ENCODE peak calls at places on chromosomes 7 and 10, in ten cellular contexts. X is effector memory CD4-positive, alpha-beta T cell; O is heart right ventricle; R is CD8-positive, alpha-beta memory T cell; N is RWPE1; H is neural progenitor cell; J is AG04450; K is thoracic aorta; I is caudate nucleus; F is CD4-positive, alpha-beta T cell. V is an unnamed sample.

GRCh38 chr7:116316838-116317612 is 106.7 kb downstream of the TES start:
- DNase-seq in X (no peak), O (peak; percentile 22), R (no peak), N (peak; percentile 90), H (peak; percentile 54), J (peak; percentile 90), K (peak; percentile 46), I (no peak), F (no peak), V (no peak)

GRCh38 chr10:50464004-50464409 is 159.7 kb downstream of the SGMS1 start:
- DNase-seq in X (no peak), O (no peak), R (no peak), N (no peak), H (no peak), J (no peak), K (no peak), I (no peak), F (no peak), V (no peak)

GRCh38 chr7:81665236-81665635 is 104.6 kb downstream of the HGF start:
- DNase-seq in X (no peak), O (no peak), R (no peak), N (no peak), H (no peak), J (no peak), K (no peak), I (no peak), F (no peak), V (no peak)

GRCh38 chr10:75229961-75230360 is 5.8 kb downstream of the COMTD1 start:
- DNase-seq in X (no peak), O (no peak), R (no peak), N (no peak), H (no peak), J (no peak), K (no peak), I (no peak), F (no peak), V (no peak)

GRCh38 chr10:384538-385305 is 249.5 kb downstream of the ZMYND11 start:
- DNase-seq in X (no peak), O (no peak), R (no peak), N (no peak), H (no peak), J (no peak), K (no peak), I (no peak), F (no peak), V (no peak)

GRCh38 chr7:43753843-43754242 is 4.6 kb upstream of the BLVRA start:
- DNase-seq in X (no peak), O (no peak), R (no peak), N (no peak), H (no peak), J (no peak), K (no peak), I (no peak), F (no peak), V (no peak)

GRCh38 chr10:86964061-86964846 is 4.0 kb upstream of the ADIRF start:
- DNase-seq in X (no peak), O (no peak), R (no peak), N (no peak), H (no peak), J (no peak), K (no peak), I (no peak), F (no peak), V (no peak)

GRCh38 chr7:47778153-47778661 is 170.1 kb downstream of the PKD1L1 start:
- DNase-seq in X (no peak), O (no peak), R (no peak), N (no peak), H (no peak), J (no peak), K (no peak), I (no peak), F (no peak), V (no peak)

GRCh38 chr7:148156248-148156647 is 434.3 kb upstream of the C7orf33 start:
- DNase-seq in X (no peak), O (no peak), R (no peak), N (no peak), H (no peak), J (no peak), K (no peak), I (no peak), F (no peak), V (no peak)

GRCh38 chr10:11093733-11094132 is 76.1 kb downstream of the CELF2 start:
- DNase-seq in X (no peak), O (no peak), R (no peak), N (no peak), H (no peak), J (no peak), K (no peak), I (no peak), F (no peak), V (no peak)
- H3K27ac ChIP-seq in X (no peak overlapping the region), O (no peak overlapping the region), R (no peak overlapping the region), N (no peak overlapping the region), H (no peak overlapping the region), J (no peak overlapping the region), K (no peak overlapping the region), I (no peak overlapping the region), F (no peak overlapping the region), V (no peak overlapping the region)

GRCh38 chr7:90988996-90989765 is 275.1 kb upstream of the FZD1 start:
- DNase-seq in X (no peak), O (no peak), R (no peak), N (no peak), H (no peak), J (no peak), K (no peak), I (no peak), F (no peak), V (no peak)

GRCh38 chr7:90994121-90994520 is 270.1 kb upstream of the FZD1 start:
- DNase-seq in X (no peak), O (no peak), R (no peak), N (no peak), H (no peak), J (no peak), K (no peak), I (no peak), F (no peak), V (no peak)

GRCh38 chr7:90984692-90985091 is 279.5 kb upstream of the FZD1 start:
- DNase-seq in X (no peak), O (no peak), R (no peak), N (no peak), H (no peak), J (no peak), K (no peak), I (no peak), F (no peak), V (no peak)

GRCh38 chr7:90988523-90988922 is 275.7 kb upstream of the FZD1 start:
- DNase-seq in X (no peak), O (no peak), R (no peak), N (no peak), H (no peak), J (no peak), K (no peak), I (no peak), F (no peak), V (no peak)
- H3K27ac ChIP-seq in X (no peak overlapping the region), O (no peak overlapping the region), R (no peak overlapping the region), N (no peak overlapping the region), H (no peak overlapping the region), J (no peak overlapping the region), K (no peak overlapping the region), I (no peak overlapping the region), F (no peak overlapping the region), V (no peak overlapping the region)

GRCh38 chr7:137953043-137953691 is 48.7 kb downstream of the CREB3L2 start:
- DNase-seq in X (no peak), O (no peak), R (no peak), N (no peak), H (peak; percentile 58), J (peak; percentile 93), K (no peak), I (no peak), F (no peak), V (no peak)
- H3K27ac ChIP-seq in X (no peak overlapping the region), O (peak overlapping the region; percentile 32), R (no peak overlapping the region), N (no peak overlapping the region), H (peak overlapping the region; percentile 11), J (peak overlapping the region; percentile 92), K (peak overlapping the region; percentile 82), I (peak overlapping the region; percentile 29), F (no peak overlapping the region), V (no peak overlapping the region)

GRCh38 chr7:128030263-128030998 is 806 bp downstream of the LRRC4 start:
- DNase-seq in X (no peak), O (no peak), R (no peak), N (no peak), H (peak; percentile 76), J (no peak), K (no peak), I (no peak), F (no peak), V (no peak)

GRCh38 chr7:128025380-128025779 is 5.9 kb downstream of the LRRC4 start:
- DNase-seq in X (no peak), O (no peak), R (no peak), N (peak; percentile 8), H (no peak), J (no peak), K (no peak), I (no peak), F (no peak), V (no peak)

GRCh38 chr7:128029405-128029995 is 1.7 kb downstream of the LRRC4 start:
- DNase-seq in X (no peak), O (no peak), R (no peak), N (no peak), H (no peak), J (no peak), K (no peak), I (no peak), F (no peak), V (no peak)

GRCh38 chr7:128026551-128026950 is 4.7 kb downstream of the LRRC4 start:
- DNase-seq in X (no peak), O (no peak), R (no peak), N (no peak), H (no peak), J (no peak), K (no peak), I (no peak), F (no peak), V (no peak)

GRCh38 chr7:128027485-128027980 is 3.7 kb downstream of the LRRC4 start:
- DNase-seq in X (no peak), O (no peak), R (no peak), N (no peak), H (peak; percentile 82), J (no peak), K (no peak), I (no peak), F (no peak), V (no peak)
- H3K27ac ChIP-seq in X (no peak overlapping the region), O (no peak overlapping the region), R (no peak overlapping the region), N (no peak overlapping the region), H (peak overlapping the region; percentile 58), J (no peak overlapping the region), K (no peak overlapping the region), I (peak overlapping the region; percentile 70), F (no peak overlapping the region), V (no peak overlapping the region)

DNA sequence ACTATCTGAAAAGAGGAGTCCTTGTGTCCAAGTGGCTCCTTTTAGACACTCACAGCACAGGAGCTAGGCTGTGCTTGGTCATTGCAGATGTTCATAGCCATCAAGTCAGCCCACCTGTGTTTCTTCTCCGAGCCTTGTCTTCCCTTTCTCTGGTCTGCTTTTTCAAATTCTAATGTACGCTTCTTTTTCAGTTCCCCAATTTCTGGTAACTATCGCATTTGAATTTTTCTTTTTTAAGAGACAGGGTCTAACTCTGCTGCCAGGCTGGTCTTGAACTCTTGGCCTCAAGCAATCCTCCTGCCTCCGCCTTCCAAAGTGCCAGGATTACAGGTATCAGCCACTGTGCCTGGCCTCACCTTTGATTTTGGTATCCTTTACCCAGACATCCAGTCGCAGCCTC is 18.9 kb downstream of the APBB1IP start:
- DNase-seq in X (no peak), O (no peak), R (no peak), N (no peak), H (no peak), J (no peak), K (no peak), I (no peak), F (no peak), V (no peak)
- H3K27ac ChIP-seq in X (peak overlapping the region; percentile 7), O (no peak overlapping the region), R (no peak overlapping the region), N (no peak overlapping the region), H (no peak overlapping the region), J (no peak overlapping the region), K (no peak overlapping the region), I (no peak overlapping the region), F (no peak overlapping the region), V (no peak overlapping the region)